ENCODE peak calls at places on chromosomes 11 and 22, in four cellular contexts. J is HepG2, C is K562, D is GM12878. X is an unnamed sample.

GRCh38 chr22:35363571-35364086 is 17.3 kb upstream of the HMOX1 start:
- DNase-seq in J (no peak), D (no peak), C (no peak), X (no peak)

GRCh38 chr22:35425546-35425945 is 25.6 kb downstream of the MCM5 start:
- DNase-seq in C (no peak), D (no peak), J (no peak), X (no peak)

GRCh38 chr11:129798212-129798611 is 17.4 kb upstream of the TMEM45B start:
- DNase-seq in J (no peak), D (no peak), C (no peak), X (no peak)

GRCh38 chr11:12122083-12122482 is 11.7 kb downstream of the MICAL2 start:
- DNase-seq in J (peak), D (no peak), C (peak), X (peak)

GRCh38 chr11:73059915-73060314 is 82.2 kb downstream of the FCHSD2 start:
- DNase-seq in D (no peak), C (no peak), J (no peak), X (no peak)

GRCh38 chr22:47043835-47044721 is 281.6 kb downstream of the TBC1D22A start:
- DNase-seq in D (no peak), J (no peak), C (no peak), X (no peak)

GRCh38 chr11:35190804-35191348 is 51.9 kb downstream of the CD44 start:
- DNase-seq in J (peak), D (no peak), C (no peak), X (no peak)

GRCh38 chr11:833114-833791 is 501 bp downstream of the CD151 start:
- DNase-seq in C (peak), D (no peak), J (no peak), X (peak)

GRCh38 chr11:45885274-45885920 is at the start of gene MAPK8IP1:
- DNase-seq in C (peak), J (peak), D (no peak), X (peak)

GRCh38 chr22:36340621-36341020 is 47.1 kb downstream of the MYH9 start:
- DNase-seq in C (peak), D (no peak), J (peak), X (no peak)

GRCh38 chr11:1310772-1311468 is 1.5 kb upstream of the TOLLIP start:
- DNase-seq in D (no peak), C (no peak), J (no peak), X (no peak)

GRCh38 chr11:76962583-76963416 is 71.4 kb upstream of the B3GNT6 start:
- DNase-seq in C (no peak), D (peak), J (peak), X (no peak)

GRCh38 chr11:43573233-43573632 is 107.3 kb upstream of the HSD17B12 start:
- DNase-seq in C (peak), D (no peak), J (peak), X (peak)

GRCh38 chr11:20618083-20618482 is 18.7 kb downstream of the SLC6A5 start:
- DNase-seq in J (no peak), D (no peak), C (no peak), X (no peak)
- TF ChIP-seq MYC in J (no peak), D (no peak), C (no peak), X (no peak)

DNA sequence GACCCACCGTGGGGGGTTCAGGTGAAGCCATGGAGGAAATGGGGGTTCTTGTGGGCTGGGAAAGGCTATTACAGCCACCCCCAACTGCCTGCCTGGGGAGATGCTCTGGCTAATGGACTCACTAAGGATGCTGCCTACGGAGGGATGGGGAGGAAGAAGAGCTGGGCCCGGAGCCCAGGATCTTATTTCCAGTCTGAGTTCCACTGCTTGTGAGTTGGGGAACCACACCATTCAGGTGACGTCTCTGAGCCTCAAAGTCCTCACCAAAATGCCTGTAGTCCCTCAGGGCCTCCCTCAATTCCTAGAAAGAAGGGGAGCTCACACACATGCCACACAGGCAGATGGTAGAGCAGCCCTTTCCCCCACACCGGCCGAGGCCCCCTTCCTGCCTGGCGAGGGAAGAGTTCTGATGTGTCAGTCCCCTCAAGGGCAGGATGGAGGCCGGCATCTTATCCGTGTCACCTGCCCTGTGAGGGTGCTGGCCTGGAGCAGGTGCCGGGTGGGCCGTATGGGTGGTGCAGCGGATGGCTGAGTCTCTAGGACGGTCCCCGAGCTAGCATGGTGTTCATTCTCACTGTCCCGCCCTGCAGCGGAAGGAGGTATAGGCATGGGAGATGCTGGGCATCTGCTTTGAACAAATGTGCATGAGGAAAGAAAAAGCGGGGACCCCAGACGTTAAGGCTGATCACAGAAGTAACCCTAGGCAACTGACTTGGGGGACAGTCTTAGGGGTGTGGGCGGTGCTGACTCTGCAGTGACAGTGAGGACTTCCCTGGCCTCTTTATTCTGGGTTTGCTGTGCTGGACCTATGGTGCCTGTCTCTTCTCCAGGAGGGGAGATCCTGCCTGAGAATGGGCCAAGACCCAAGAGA is 15.7 kb downstream of the MRGPRF start:
- DNase-seq in D (no peak), C (no peak), J (no peak), X (no peak)
- TF ChIP-seq CHD4 in D (no peak), C (no peak), J (no peak), X (no peak)

DNA sequence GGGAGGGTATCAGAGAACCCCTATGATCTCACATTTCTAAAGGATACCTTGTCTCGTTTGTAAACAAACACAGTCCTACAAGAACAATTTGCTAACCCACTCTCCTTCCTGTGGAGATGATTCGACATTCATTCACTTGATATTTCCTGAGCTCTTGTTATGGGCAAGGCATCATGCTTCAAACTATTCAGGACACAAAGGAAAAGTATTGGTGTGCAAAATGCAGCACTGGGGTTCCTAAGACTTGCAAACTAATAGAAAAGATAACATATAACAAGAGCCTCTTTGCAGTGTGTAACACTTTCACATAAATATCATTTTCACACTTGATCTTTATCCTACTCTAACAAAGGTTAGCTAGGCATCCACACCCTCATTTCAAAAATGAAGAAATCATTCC is 211.5 kb upstream of the BLID start:
- DNase-seq in D (no peak), J (no peak), C (no peak), X (no peak)
- TF ChIP-seq MYC in D (no peak), J (no peak), C (no peak), X (no peak)

DNA sequence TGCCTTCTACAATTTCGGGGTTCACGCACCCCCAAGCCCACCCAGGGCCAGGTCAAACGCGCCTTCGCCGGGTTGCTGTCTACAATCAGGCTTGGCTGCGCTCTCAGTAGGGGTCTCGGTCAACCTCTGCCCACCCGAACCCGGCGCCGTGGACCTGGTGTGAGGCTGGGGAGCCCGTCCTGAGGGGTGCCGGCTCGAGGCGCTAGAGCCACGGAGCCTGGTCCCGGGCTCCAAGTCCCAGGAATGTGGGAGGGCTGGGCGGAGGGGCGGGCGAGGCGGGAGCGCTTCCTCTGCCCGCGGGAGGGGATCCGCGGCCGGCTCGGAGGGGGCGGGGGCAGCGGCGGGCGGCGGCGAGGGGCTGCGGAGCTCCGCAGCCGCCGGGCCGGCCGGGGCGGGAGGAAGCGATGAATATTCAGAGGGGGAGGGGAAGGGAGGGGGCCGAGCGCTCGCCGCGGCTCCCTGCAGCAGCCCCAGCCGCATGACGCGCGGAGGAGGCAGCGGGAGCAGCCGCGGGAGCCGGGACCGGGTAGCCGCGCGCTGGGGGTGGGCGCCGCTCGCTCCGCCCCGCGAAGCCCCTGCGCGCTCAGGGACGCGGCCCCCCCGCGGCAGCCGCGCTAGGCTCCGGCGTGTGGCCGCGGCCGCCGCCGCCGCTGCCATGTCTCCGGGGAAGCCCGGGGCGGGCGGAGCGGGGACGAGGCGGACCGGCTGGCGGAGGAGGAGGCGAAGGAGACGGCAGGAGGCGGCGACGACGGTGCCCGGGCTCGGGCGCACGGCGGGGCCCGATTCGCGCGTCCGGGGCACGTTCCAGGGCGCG is at the start of gene PTPRJ:
- DNase-seq in D (no peak), J (no peak), C (peak), X (peak)
- TF ChIP-seq CHD4 in D (no peak), J (no peak), C (no peak), X (no peak)

DNA sequence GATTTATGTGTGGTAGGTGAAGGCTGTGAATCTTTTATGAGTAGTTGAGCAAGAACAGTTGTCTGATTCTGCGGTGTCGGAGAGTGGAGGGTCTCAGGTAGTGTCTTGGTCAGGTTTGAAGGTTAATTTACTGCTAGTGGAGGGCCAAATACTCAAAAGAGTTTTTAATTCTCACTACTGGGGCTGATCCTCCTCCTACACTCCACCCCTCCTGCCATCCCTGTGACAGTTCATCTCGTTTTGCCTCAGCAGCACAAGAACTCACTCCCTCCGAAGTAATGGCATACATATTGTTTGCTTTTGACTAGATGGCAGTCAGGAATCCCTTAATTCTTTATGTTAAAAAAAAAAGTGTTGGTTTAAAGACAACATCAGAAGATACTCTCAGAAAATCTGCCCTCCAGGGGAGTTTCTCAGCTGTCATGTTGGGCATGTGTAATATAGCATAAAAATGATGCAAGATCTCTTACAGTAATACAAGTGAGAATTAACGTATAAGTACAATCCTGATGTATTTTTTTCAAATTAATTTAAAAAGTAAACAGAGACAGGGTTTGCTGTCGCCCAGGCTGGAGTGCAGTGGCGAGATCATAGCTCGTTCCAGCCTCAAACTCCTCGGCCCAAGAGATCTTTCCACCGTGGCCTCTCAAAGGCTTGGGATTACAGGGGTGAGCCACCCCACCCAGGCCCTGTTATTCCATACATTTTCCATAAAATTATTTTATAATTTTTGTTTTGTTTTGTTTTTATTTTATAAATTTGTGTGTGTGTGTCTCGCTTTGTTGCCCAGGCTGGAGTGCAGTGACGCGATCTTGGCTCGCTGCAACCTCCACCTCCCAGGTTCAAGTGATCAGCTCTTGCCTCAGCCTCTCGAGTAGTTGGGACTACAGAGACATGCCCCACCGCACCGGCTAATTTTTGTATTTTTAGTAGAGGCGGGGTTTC is 1.3 kb downstream of the FAR1 start:
- DNase-seq in J (no peak), C (peak), D (no peak), X (no peak)
- TF ChIP-seq MYC in J (no peak), C (no peak), D (no peak), X (no peak)

GRCh38 chr11:118172356-118172755 is 4.1 kb downstream of the SCN2B start:
- DNase-seq in D (no peak), C (no peak), J (no peak), X (no peak)

GRCh38 chr11:118174006-118174567 is 2.4 kb downstream of the SCN2B start:
- DNase-seq in J (no peak), C (no peak), D (no peak), X (no peak)

GRCh38 chr11:118175031-118175531 is 1.4 kb downstream of the SCN2B start:
- DNase-seq in D (no peak), J (peak), C (no peak), X (no peak)

GRCh38 chr11:118176400-118177134 is at the start of gene SCN2B:
- DNase-seq in C (peak), D (no peak), J (no peak), X (no peak)

GRCh38 chr11:118175600-118176399 is 639 bp downstream of the SCN2B start:
- DNase-seq in J (no peak), D (no peak), C (no peak), X (no peak)
- TF ChIP-seq CHD4 in J (no peak), D (no peak), C (no peak), X (no peak)

GRCh38 chr11:125083312-125084056 is 20.4 kb downstream of the SLC37A2 start:
- DNase-seq in D (no peak), J (no peak), C (no peak), X (no peak)

GRCh38 chr11:125084057-125084416 is 20.9 kb downstream of the SLC37A2 start:
- DNase-seq in J (no peak), D (no peak), C (no peak), X (no peak)

GRCh38 chr11:125081098-125081798 is 18.1 kb downstream of the SLC37A2 start:
- DNase-seq in J (no peak), D (no peak), C (no peak), X (no peak)

GRCh38 chr11:125082040-125082439 is 18.9 kb downstream of the SLC37A2 start:
- DNase-seq in C (no peak), J (no peak), D (no peak), X (no peak)

GRCh38 chr11:125082611-125083311 is 19.7 kb downstream of the SLC37A2 start:
- DNase-seq in J (peak), C (no peak), D (no peak), X (no peak)
- TF ChIP-seq MYC in J (no peak), C (no peak), D (no peak), X (no peak)

GRCh38 chr22:41979423-41980250 is 10.4 kb downstream of the SEPTIN3 start:
- DNase-seq in D (no peak), J (no peak), C (no peak), X (no peak)
- TF ChIP-seq CHD4 in D (no peak), J (no peak), C (no peak), X (no peak)

X was measured in A549.